ENCODE peak calls at places on chromosomes 16 and 17, in four cellular contexts. One of them, this sample, is unnamed.

GRCh38 chr17:76847031-76847430 is 21.2 kb upstream of the MGAT5B start:
- DNase-seq in stimulated activated naive CD4-positive, alpha-beta T cell: no peak
- DNase-seq in hypothalamus: no peak
- DNase-seq in iris pigment epithelial cell: no peak
- DNase-seq in this sample: no peak

GRCh38 chr17:72592242-72592966 is 471.6 kb downstream of the SOX9 start:
- DNase-seq in stimulated activated naive CD4-positive, alpha-beta T cell: peak
- DNase-seq in hypothalamus: peak
- DNase-seq in iris pigment epithelial cell: peak
- DNase-seq in this sample: peak

GRCh38 chr16:12803203-12804093 is at the start of gene CPPED1:
- DNase-seq in stimulated activated naive CD4-positive, alpha-beta T cell: peak
- DNase-seq in hypothalamus: peak
- DNase-seq in iris pigment epithelial cell: peak
- DNase-seq in this sample: peak

GRCh38 chr16:49492896-49493620 is 119.5 kb downstream of the C16orf78 start:
- DNase-seq in stimulated activated naive CD4-positive, alpha-beta T cell: no peak
- DNase-seq in hypothalamus: no peak
- DNase-seq in iris pigment epithelial cell: no peak
- DNase-seq in this sample: no peak

GRCh38 chr16:27398894-27399853 is 2.8 kb upstream of the IL21R start:
- DNase-seq in stimulated activated naive CD4-positive, alpha-beta T cell: no peak
- DNase-seq in hypothalamus: no peak
- DNase-seq in iris pigment epithelial cell: no peak
- DNase-seq in this sample: no peak

GRCh38 chr17:67293251-67294203 is 48.5 kb upstream of the HELZ start:
- DNase-seq in stimulated activated naive CD4-positive, alpha-beta T cell: peak
- DNase-seq in hypothalamus: no peak
- DNase-seq in iris pigment epithelial cell: peak
- DNase-seq in this sample: peak

GRCh38 chr16:58815188-58815888 is 81.2 kb upstream of the GOT2 start:
- DNase-seq in stimulated activated naive CD4-positive, alpha-beta T cell: no peak
- DNase-seq in hypothalamus: no peak
- DNase-seq in iris pigment epithelial cell: no peak
- DNase-seq in this sample: no peak

GRCh38 chr16:23196577-23196976 is 14.0 kb downstream of the SCNN1G start:
- DNase-seq in stimulated activated naive CD4-positive, alpha-beta T cell: no peak
- DNase-seq in hypothalamus: no peak
- DNase-seq in iris pigment epithelial cell: no peak
- DNase-seq in this sample: no peak

GRCh38 chr16:1474471-1474795 is 395 bp downstream of the CLCN7 start:
- DNase-seq in stimulated activated naive CD4-positive, alpha-beta T cell: no peak
- DNase-seq in hypothalamus: no peak
- DNase-seq in iris pigment epithelial cell: no peak
- DNase-seq in this sample: no peak

GRCh38 chr17:6427284-6427781 is 7.6 kb downstream of the AIPL1 start:
- DNase-seq in stimulated activated naive CD4-positive, alpha-beta T cell: peak
- DNase-seq in hypothalamus: no peak
- DNase-seq in iris pigment epithelial cell: peak
- DNase-seq in this sample: peak

GRCh38 chr17:350706-351435 is 1.7 kb downstream of the RPH3AL start:
- DNase-seq in stimulated activated naive CD4-positive, alpha-beta T cell: no peak
- DNase-seq in hypothalamus: no peak
- DNase-seq in iris pigment epithelial cell: no peak
- DNase-seq in this sample: peak

GRCh38 chr17:64022631-64023063 is 2.2 kb upstream of the ICAM2 start:
- DNase-seq in stimulated activated naive CD4-positive, alpha-beta T cell: no peak
- DNase-seq in hypothalamus: no peak
- DNase-seq in iris pigment epithelial cell: no peak
- DNase-seq in this sample: no peak

This sample was measured in mesenchymal stem cell.